ENCODE peak calls at places on chromosomes 4 and X, in ten cellular contexts. V is GM12878, Z is lower leg skin, K is adrenal gland, A is tibial nerve, X is spleen, B is heart left ventricle, I is A549, N is GM12891, F is testis. H is an unnamed sample.

GRCh38 chr4:27357283-27357682 is 496.6 kb downstream of the STIM2 start:
- DNase-seq in V (no peak), Z (no peak), K (no peak), A (no peak), X (no peak), B (no peak), I (no peak), N (no peak), F (no peak), H (no peak)

GRCh38 chrX:129525162-129525561 is 1.9 kb upstream of the SMARCA1 start:
- DNase-seq in V (no peak), Z (no peak), K (no peak), A (no peak), X (no peak), B (no peak), I (peak; percentile 51), N (no peak), F (no peak), H (no peak)

GRCh38 chrX:82125103-82125502 is 923.2 kb downstream of the SH3BGRL start:
- DNase-seq in V (no peak), Z (no peak), K (no peak), A (no peak), X (no peak), B (no peak), I (no peak), N (no peak), F (no peak), H (no peak)

GRCh38 chrX:119127643-119128042 is at the start of gene KIAA1210:
- DNase-seq in V (no peak), Z (no peak), K (no peak), A (no peak), X (no peak), B (no peak), I (no peak), N (no peak), F (peak; percentile 86), H (no peak)

GRCh38 chr4:3115637-3116300 is 41.3 kb downstream of the HTT start:
- DNase-seq in V (no peak), Z (no peak), K (no peak), A (no peak), X (no peak), B (no peak), I (no peak), N (no peak), F (peak; percentile 48), H (no peak)

GRCh38 chr4:120723105-120723504 is 199.4 kb downstream of the PRDM5 start:
- DNase-seq in V (no peak), Z (no peak), K (no peak), A (no peak), X (no peak), B (no peak), I (no peak), N (no peak), F (no peak), H (no peak)

GRCh38 chr4:38723726-38724506 is 58.9 kb downstream of the TLR10 start:
- DNase-seq in V (no peak), Z (no peak), K (no peak), A (no peak), X (no peak), B (no peak), I (no peak), N (no peak), F (no peak), H (no peak)

GRCh38 chrX:136168929-136169735 is 21.8 kb downstream of the FHL1 start:
- DNase-seq in V (no peak), Z (no peak), K (peak; percentile 67), A (no peak), X (no peak), B (peak; percentile 53), I (no peak), N (no peak), F (no peak), H (no peak)

GRCh38 chrX:20265221-20265725 is 1.4 kb downstream of the RPS6KA3 start:
- DNase-seq in V (no peak), Z (peak; percentile 27), K (peak; percentile 79), A (peak; percentile 17), X (peak; percentile 80), B (peak; percentile 39), I (peak; percentile 71), N (no peak), F (peak; percentile 56), H (no peak)
- TF ChIP-seq POLR2A in V (peak; percentile 60), Z (no peak), K (peak; percentile 40), A (peak; percentile 31), X (no peak), B (no peak), I (no peak), N (peak; percentile 33), F (no peak), H (no peak)

GRCh38 chrX:38654302-38654701 is 93.0 kb downstream of the TSPAN7 start:
- DNase-seq in V (no peak), Z (no peak), K (peak; percentile 15), A (no peak), X (no peak), B (no peak), I (peak; percentile 21), N (no peak), F (peak; percentile 19), H (no peak)

GRCh38 chrX:38652934-38653442 is 91.6 kb downstream of the TSPAN7 start:
- DNase-seq in V (no peak), Z (no peak), K (no peak), A (no peak), X (no peak), B (no peak), I (no peak), N (no peak), F (no peak), H (no peak)

GRCh38 chrX:38660395-38661179 is 99.2 kb downstream of the TSPAN7 start:
- DNase-seq in V (no peak), Z (no peak), K (no peak), A (no peak), X (no peak), B (no peak), I (no peak), N (no peak), F (no peak), H (no peak)

GRCh38 chrX:38657562-38657961 is 96.2 kb downstream of the TSPAN7 start:
- DNase-seq in V (no peak), Z (no peak), K (no peak), A (no peak), X (no peak), B (no peak), I (no peak), N (no peak), F (no peak), H (no peak)

DNA sequence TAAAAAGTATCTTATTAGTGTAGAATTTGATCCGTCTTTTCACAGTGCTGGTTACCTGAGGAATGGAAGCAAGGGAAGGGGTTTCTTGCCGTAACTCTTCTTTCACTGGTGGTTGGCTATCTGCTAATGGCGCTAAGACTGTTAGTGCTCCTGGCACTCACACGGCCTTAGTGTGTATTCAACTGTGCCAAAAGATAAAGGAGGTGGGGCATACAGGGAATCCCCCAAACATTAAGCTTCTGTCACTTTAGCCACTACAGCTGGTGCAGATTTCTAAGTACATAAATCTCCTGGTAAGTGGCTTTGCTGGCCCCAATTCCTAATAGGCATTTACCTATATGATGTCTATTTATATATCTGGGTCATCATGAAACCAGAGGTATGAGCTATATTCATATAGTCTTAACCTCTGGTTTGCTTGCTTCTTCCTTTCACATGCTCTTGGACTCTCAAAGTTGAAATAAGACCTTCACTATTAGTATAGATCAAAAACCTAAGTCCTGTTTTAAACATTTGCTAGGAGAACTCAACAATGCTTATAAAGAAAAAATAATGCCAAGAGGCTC is 95.1 kb downstream of the TSPAN7 start:
- DNase-seq in V (no peak), Z (no peak), K (no peak), A (no peak), X (no peak), B (no peak), I (no peak), N (no peak), F (no peak), H (no peak)
- TF ChIP-seq POLR2A in V (no peak), Z (no peak), K (no peak), A (no peak), X (no peak), B (no peak), I (no peak), N (no peak), F (no peak), H (no peak)

DNA sequence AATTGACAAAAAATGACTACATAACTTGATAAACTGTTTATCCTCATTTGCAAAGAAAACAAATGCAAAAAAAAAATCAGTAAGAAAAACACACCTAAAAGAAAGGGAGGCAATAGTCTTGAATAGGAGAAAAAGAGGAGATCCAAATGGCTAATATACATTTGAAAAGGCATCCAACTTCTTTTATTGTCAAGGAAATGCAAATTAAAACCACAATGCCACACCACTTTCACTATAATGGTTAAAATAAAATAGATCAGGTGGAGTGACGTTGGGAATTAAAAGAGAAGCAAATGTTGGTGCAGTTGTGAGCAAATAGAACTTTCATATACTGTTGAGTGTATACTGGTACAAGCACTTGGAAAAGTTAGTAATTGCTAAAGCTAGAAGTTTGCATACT is 3.6 kb downstream of the DCAF4L1 start:
- DNase-seq in V (no peak), Z (no peak), K (no peak), A (no peak), X (no peak), B (no peak), I (no peak), N (no peak), F (no peak), H (no peak)
- TF ChIP-seq POLR2A in V (no peak), Z (no peak), K (no peak), A (no peak), X (no peak), B (no peak), I (no peak), N (no peak), F (no peak), H (no peak)

GRCh38 chr4:154584259-154584658 is 6.3 kb downstream of the FGA start:
- DNase-seq in V (no peak), Z (no peak), K (no peak), A (no peak), X (no peak), B (no peak), I (no peak), N (no peak), F (no peak), H (no peak)

GRCh38 chr4:154585369-154586018 is 5.0 kb downstream of the FGA start:
- DNase-seq in V (no peak), Z (no peak), K (no peak), A (no peak), X (no peak), B (no peak), I (no peak), N (no peak), F (no peak), H (no peak)

GRCh38 chr4:154583677-154584076 is 6.9 kb downstream of the FGA start:
- DNase-seq in V (no peak), Z (no peak), K (no peak), A (no peak), X (no peak), B (no peak), I (no peak), N (no peak), F (no peak), H (no peak)

GRCh38 chr4:154588198-154588597 is 2.3 kb downstream of the FGA start:
- DNase-seq in V (no peak), Z (no peak), K (no peak), A (no peak), X (no peak), B (no peak), I (no peak), N (no peak), F (no peak), H (no peak)

DNA sequence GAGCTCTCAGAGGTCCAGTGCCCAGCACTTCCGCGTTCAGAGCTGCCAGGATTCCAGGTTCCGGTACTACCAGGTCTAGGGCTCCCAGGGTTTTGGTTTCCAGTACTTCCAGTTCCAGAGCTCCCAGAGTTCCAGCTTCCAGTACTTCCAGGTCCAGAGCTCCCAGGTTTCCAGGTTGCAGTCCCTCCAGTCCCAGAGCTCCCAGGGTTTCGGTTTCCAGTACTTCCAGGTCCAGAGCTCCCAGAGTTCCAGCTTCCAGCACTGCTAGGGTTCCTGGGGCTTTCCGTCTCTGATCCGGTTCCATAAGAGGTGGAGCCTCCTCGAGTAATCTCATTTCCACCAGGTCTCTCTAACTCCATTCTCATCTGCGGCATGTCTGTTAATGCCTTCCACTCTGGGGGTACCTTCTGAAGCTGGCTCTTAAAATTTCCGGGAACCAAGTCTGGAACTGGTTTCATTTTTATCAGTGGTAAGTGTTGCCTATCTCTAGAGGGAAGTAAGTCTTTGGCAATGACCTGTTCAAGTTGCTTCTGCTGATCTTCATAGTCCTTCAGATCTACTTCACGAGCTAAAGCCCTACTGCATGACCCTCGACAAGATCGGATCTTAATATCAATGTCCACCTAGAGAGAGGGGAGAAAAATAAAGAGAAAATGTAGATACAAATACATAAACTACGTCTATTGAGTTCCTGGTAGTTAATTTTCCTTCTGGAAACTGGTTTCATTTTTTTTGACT is 4.1 kb downstream of the FGA start:
- DNase-seq in V (no peak), Z (no peak), K (no peak), A (no peak), X (no peak), B (no peak), I (no peak), N (no peak), F (peak; percentile 34), H (no peak)
- TF ChIP-seq POLR2A in V (no peak), Z (no peak), K (no peak), A (no peak), X (no peak), B (no peak), I (no peak), N (no peak), F (no peak), H (no peak)